ENCODE peak calls at places on chromosomes 5 and 9, in nine cellular contexts. C is HS-27A, A is NCI-H774, R is anterior cingulate cortex, P is NCI-H1436, Q is Kasumi-1, B is NCI-H748 treated with DMSO at 0.1 percent for 48 hours, N is SIG-M5, J is GM12891. W is an unnamed sample.

GRCh38 chr5:66511491-66511890 is 84.7 kb upstream of the MAST4 start:
- DNase-seq in C (no peak), A (no peak), R (no peak), P (no peak), Q (no peak), B (no peak), N (no peak), J (no peak), W (no peak)

GRCh38 chr5:132057498-132058255 is 2.8 kb upstream of the IL3 start:
- DNase-seq in C (no peak), A (no peak), R (no peak), P (no peak), Q (no peak), B (no peak), N (no peak), J (no peak), W (no peak)

GRCh38 chr5:176466245-176466871 is 18.2 kb downstream of the FAF2 start:
- DNase-seq in C (no peak), A (no peak), R (no peak), P (no peak), Q (peak), B (no peak), N (peak), J (no peak), W (no peak)

GRCh38 chr9:134237630-134238265 is 73.4 kb upstream of the RNU6ATAC start:
- DNase-seq in C (no peak), A (no peak), R (no peak), P (no peak), Q (no peak), B (no peak), N (no peak), J (no peak), W (no peak)

GRCh38 chr5:139699352-139699751 is 51.2 kb downstream of the CXXC5 start:
- DNase-seq in C (no peak), A (no peak), R (no peak), P (no peak), Q (no peak), B (no peak), N (no peak), J (no peak), W (no peak)

GRCh38 chr5:174837919-174838902 is 113.8 kb downstream of the MSX2 start:
- DNase-seq in C (no peak), A (peak), R (peak), P (no peak), Q (no peak), B (peak), N (no peak), J (no peak), W (no peak)

GRCh38 chr5:132363431-132364112 is 5.9 kb upstream of the SLC22A5 start:
- DNase-seq in C (no peak), A (no peak), R (peak), P (no peak), Q (no peak), B (no peak), N (no peak), J (no peak), W (peak)

GRCh38 chr5:139369181-139369580 is 13.9 kb downstream of the SLC23A1 start:
- DNase-seq in C (peak), A (no peak), R (no peak), P (no peak), Q (no peak), B (no peak), N (no peak), J (no peak), W (no peak)

GRCh38 chr5:150322202-150322601 is 19.5 kb upstream of the ARSI start:
- DNase-seq in C (no peak), A (no peak), R (no peak), P (no peak), Q (no peak), B (no peak), N (no peak), J (no peak), W (no peak)

GRCh38 chr5:118506453-118506852 is 481.9 kb downstream of the DTWD2 start:
- DNase-seq in C (no peak), A (no peak), R (no peak), P (no peak), Q (no peak), B (no peak), N (no peak), J (no peak), W (no peak)

GRCh38 chr5:149618581-149619248 is 37.4 kb downstream of the ARHGEF37 start:
- DNase-seq in C (no peak), A (peak), R (peak), P (peak), Q (peak), B (peak), N (no peak), J (peak), W (peak)

GRCh38 chr5:79488058-79488457 is 25.9 kb downstream of the HOMER1 start:
- DNase-seq in C (no peak), A (no peak), R (no peak), P (no peak), Q (no peak), B (no peak), N (no peak), J (no peak), W (no peak)

W was measured in NCI-H510A treated with DMSO at 0.1 percent for 48 hours.